ENCODE peak calls at places on chromosomes 3 and 15, in four cellular contexts. One of them, this sample, is unnamed.

GRCh38 chr3:73623316-73623715 is 1.4 kb downstream of the PDZRN3 start:
- DNase-seq in MCF 10A: no peak
- DNase-seq in endothelial cell: no peak
- DNase-seq in H9: no peak
- DNase-seq in this sample: no peak

GRCh38 chr15:100207053-100207452 is 134.7 kb downstream of the ADAMTS17 start:
- DNase-seq in H9: no peak
- DNase-seq in MCF 10A: no peak
- DNase-seq in endothelial cell: no peak
- DNase-seq in this sample: no peak

GRCh38 chr15:93152951-93153350 is 63.9 kb upstream of the RGMA start:
- DNase-seq in MCF 10A: peak
- DNase-seq in H9: no peak
- DNase-seq in endothelial cell: no peak
- DNase-seq in this sample: no peak

GRCh38 chr15:74127954-74128784 is 2.2 kb upstream of the ISLR2 start:
- DNase-seq in H9: no peak
- DNase-seq in endothelial cell: no peak
- DNase-seq in MCF 10A: no peak
- DNase-seq in this sample: no peak

GRCh38 chr3:32757618-32758374 is 60.0 kb upstream of the TRIM71 start:
- DNase-seq in MCF 10A: no peak
- DNase-seq in H9: no peak
- DNase-seq in endothelial cell: no peak
- DNase-seq in this sample: no peak

GRCh38 chr3:13525827-13526625 is 22.9 kb upstream of the FBLN2 start:
- DNase-seq in endothelial cell: no peak
- DNase-seq in MCF 10A: peak
- DNase-seq in H9: no peak
- DNase-seq in this sample: no peak

GRCh38 chr15:92915766-92916435 is 15.8 kb downstream of the CHD2 start:
- DNase-seq in endothelial cell: no peak
- DNase-seq in H9: no peak
- DNase-seq in MCF 10A: no peak
- DNase-seq in this sample: no peak

GRCh38 chr3:187839422-187839821 is 94.2 kb upstream of the BCL6 start:
- DNase-seq in endothelial cell: no peak
- DNase-seq in MCF 10A: no peak
- DNase-seq in H9: no peak
- DNase-seq in this sample: no peak

GRCh38 chr3:196942915-196943277 is 568 bp upstream of the NCBP2 start:
- DNase-seq in MCF 10A: peak
- DNase-seq in H9: no peak
- DNase-seq in endothelial cell: no peak
- DNase-seq in this sample: no peak

GRCh38 chr3:45313743-45314403 is 74.5 kb upstream of the LARS2 start:
- DNase-seq in endothelial cell: no peak
- DNase-seq in MCF 10A: no peak
- DNase-seq in H9: no peak
- DNase-seq in this sample: no peak